ENCODE peak calls at places on chromosomes 16 and 17, in eight cellular contexts. One of them, this sample, is unnamed.

GRCh38 chr16:74321356-74321755 is 24.7 kb downstream of the PSMD7 start:
- DNase-seq in tibial nerve: no peak
- DNase-seq in left ventricle myocardium inferior: no peak
- DNase-seq in OCI-LY7: no peak
- DNase-seq in astrocyte of the cerebellum: no peak
- DNase-seq in CD4-positive, alpha-beta memory T cell: no peak
- DNase-seq in iPS DF 6.9: no peak
- DNase-seq in BJ: no peak
- DNase-seq in this sample: no peak

GRCh38 chr16:5882087-5882661 is 784.6 kb upstream of the EEF2KMT start:
- DNase-seq in tibial nerve: no peak
- DNase-seq in left ventricle myocardium inferior: no peak
- DNase-seq in OCI-LY7: no peak
- DNase-seq in astrocyte of the cerebellum: no peak
- DNase-seq in CD4-positive, alpha-beta memory T cell: no peak
- DNase-seq in iPS DF 6.9: no peak
- DNase-seq in BJ: no peak
- DNase-seq in this sample: no peak

GRCh38 chr16:3183445-3184139 is 4.4 kb upstream of the OR1F1 start:
- DNase-seq in tibial nerve: no peak
- DNase-seq in left ventricle myocardium inferior: no peak
- DNase-seq in OCI-LY7: no peak
- DNase-seq in astrocyte of the cerebellum: no peak
- DNase-seq in CD4-positive, alpha-beta memory T cell: no peak
- DNase-seq in iPS DF 6.9: no peak
- DNase-seq in BJ: no peak
- DNase-seq in this sample: no peak

GRCh38 chr16:529012-529575 is 1.6 kb downstream of the CAPN15 start:
- DNase-seq in tibial nerve: no peak
- DNase-seq in left ventricle myocardium inferior: no peak
- DNase-seq in OCI-LY7: peak; percentile 40
- DNase-seq in astrocyte of the cerebellum: no peak
- DNase-seq in CD4-positive, alpha-beta memory T cell: peak; percentile 29
- DNase-seq in iPS DF 6.9: no peak
- DNase-seq in BJ: no peak
- DNase-seq in this sample: no peak

GRCh38 chr17:34318474-34318873 is 761 bp upstream of the CCL8 start:
- DNase-seq in tibial nerve: no peak
- DNase-seq in left ventricle myocardium inferior: no peak
- DNase-seq in OCI-LY7: peak; percentile 49
- DNase-seq in astrocyte of the cerebellum: no peak
- DNase-seq in CD4-positive, alpha-beta memory T cell: no peak
- DNase-seq in iPS DF 6.9: peak; percentile 13
- DNase-seq in BJ: no peak
- DNase-seq in this sample: no peak

GRCh38 chr17:2399572-2400473 is 1.0 kb downstream of the MNT start:
- DNase-seq in tibial nerve: peak; percentile 92
- DNase-seq in left ventricle myocardium inferior: peak; percentile 96
- DNase-seq in OCI-LY7: peak; percentile 94
- DNase-seq in astrocyte of the cerebellum: peak; percentile 76
- DNase-seq in CD4-positive, alpha-beta memory T cell: peak; percentile 95
- DNase-seq in iPS DF 6.9: peak; percentile 90
- DNase-seq in BJ: peak; percentile 73
- DNase-seq in this sample: peak; percentile 92

GRCh38 chr16:74682556-74682955 is 15.9 kb upstream of the RFWD3 start:
- DNase-seq in tibial nerve: no peak
- DNase-seq in left ventricle myocardium inferior: no peak
- DNase-seq in OCI-LY7: no peak
- DNase-seq in astrocyte of the cerebellum: no peak
- DNase-seq in CD4-positive, alpha-beta memory T cell: no peak
- DNase-seq in iPS DF 6.9: no peak
- DNase-seq in BJ: no peak
- DNase-seq in this sample: no peak

GRCh38 chr17:32746280-32746679 is 130.6 kb downstream of the MYO1D start:
- DNase-seq in tibial nerve: no peak
- DNase-seq in left ventricle myocardium inferior: no peak
- DNase-seq in OCI-LY7: no peak
- DNase-seq in astrocyte of the cerebellum: no peak
- DNase-seq in CD4-positive, alpha-beta memory T cell: no peak
- DNase-seq in iPS DF 6.9: no peak
- DNase-seq in BJ: no peak
- DNase-seq in this sample: no peak

GRCh38 chr16:48365601-48366164 is 19.5 kb downstream of the SIAH1 start:
- DNase-seq in tibial nerve: peak; percentile 74
- DNase-seq in left ventricle myocardium inferior: peak; percentile 92
- DNase-seq in OCI-LY7: no peak
- DNase-seq in astrocyte of the cerebellum: no peak
- DNase-seq in CD4-positive, alpha-beta memory T cell: peak; percentile 78
- DNase-seq in iPS DF 6.9: no peak
- DNase-seq in BJ: peak; percentile 50
- DNase-seq in this sample: peak; percentile 55

GRCh38 chr17:43556292-43556691 is 10.2 kb upstream of the ETV4 start:
- DNase-seq in tibial nerve: peak; percentile 41
- DNase-seq in left ventricle myocardium inferior: no peak
- DNase-seq in OCI-LY7: no peak
- DNase-seq in astrocyte of the cerebellum: no peak
- DNase-seq in CD4-positive, alpha-beta memory T cell: no peak
- DNase-seq in iPS DF 6.9: no peak
- DNase-seq in BJ: peak; percentile 83
- DNase-seq in this sample: no peak

GRCh38 chr17:7336240-7337175 is at the start of gene ACAP1:
- DNase-seq in tibial nerve: no peak
- DNase-seq in left ventricle myocardium inferior: no peak
- DNase-seq in OCI-LY7: peak; percentile 81
- DNase-seq in astrocyte of the cerebellum: no peak
- DNase-seq in CD4-positive, alpha-beta memory T cell: peak; percentile 80
- DNase-seq in iPS DF 6.9: no peak
- DNase-seq in BJ: no peak
- DNase-seq in this sample: peak; percentile 77

GRCh38 chr16:57938936-57939871 is 31.7 kb downstream of the CNGB1 start:
- DNase-seq in tibial nerve: peak; percentile 32
- DNase-seq in left ventricle myocardium inferior: peak; percentile 80
- DNase-seq in OCI-LY7: no peak
- DNase-seq in astrocyte of the cerebellum: peak; percentile 68
- DNase-seq in CD4-positive, alpha-beta memory T cell: no peak
- DNase-seq in iPS DF 6.9: no peak
- DNase-seq in BJ: peak; percentile 50
- DNase-seq in this sample: no peak

DNA sequence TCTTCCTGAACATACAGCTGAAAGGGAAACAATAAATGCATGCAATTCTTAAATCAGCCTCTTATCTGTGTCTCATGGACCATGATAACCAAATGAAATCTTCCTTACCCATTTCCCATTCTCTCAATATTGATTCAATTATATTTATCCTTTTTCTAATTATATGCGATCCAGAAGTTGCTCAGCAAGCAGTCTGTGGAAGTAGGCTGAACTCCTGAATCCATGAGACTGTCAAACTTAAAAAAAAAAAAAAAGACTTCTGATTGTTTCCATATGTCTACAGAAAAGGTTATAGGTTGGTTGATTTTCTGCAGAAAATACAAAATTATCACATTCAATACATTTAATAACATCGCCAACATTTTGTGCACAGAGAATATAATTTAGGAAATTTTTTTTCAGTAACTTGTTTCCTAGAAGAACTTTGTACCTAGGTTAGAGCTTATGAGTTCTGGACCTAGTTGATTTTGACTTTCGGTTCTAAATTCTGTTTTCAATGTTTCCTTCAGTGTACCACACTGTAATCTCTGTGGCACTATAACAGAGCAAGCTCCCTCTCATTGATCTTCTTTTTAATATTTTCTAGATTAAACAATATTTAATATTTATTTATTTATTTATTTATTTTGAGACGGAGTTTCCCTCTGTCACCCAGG is 1.3 kb upstream of the ABCA9 start:
- DNase-seq in tibial nerve: no peak
- DNase-seq in left ventricle myocardium inferior: no peak
- DNase-seq in OCI-LY7: no peak
- DNase-seq in astrocyte of the cerebellum: no peak
- DNase-seq in CD4-positive, alpha-beta memory T cell: no peak
- DNase-seq in iPS DF 6.9: no peak
- DNase-seq in BJ: no peak
- DNase-seq in this sample: no peak
- H3K4me3 ChIP-seq in tibial nerve: no peak overlapping the region
- H3K4me3 ChIP-seq in left ventricle myocardium inferior: no peak overlapping the region
- H3K4me3 ChIP-seq in OCI-LY7: no peak overlapping the region
- H3K4me3 ChIP-seq in astrocyte of the cerebellum: no peak overlapping the region
- H3K4me3 ChIP-seq in CD4-positive, alpha-beta memory T cell: no peak overlapping the region
- H3K4me3 ChIP-seq in iPS DF 6.9: no peak overlapping the region
- H3K4me3 ChIP-seq in BJ: no peak overlapping the region
- H3K4me3 ChIP-seq in this sample: no peak overlapping the region

DNA sequence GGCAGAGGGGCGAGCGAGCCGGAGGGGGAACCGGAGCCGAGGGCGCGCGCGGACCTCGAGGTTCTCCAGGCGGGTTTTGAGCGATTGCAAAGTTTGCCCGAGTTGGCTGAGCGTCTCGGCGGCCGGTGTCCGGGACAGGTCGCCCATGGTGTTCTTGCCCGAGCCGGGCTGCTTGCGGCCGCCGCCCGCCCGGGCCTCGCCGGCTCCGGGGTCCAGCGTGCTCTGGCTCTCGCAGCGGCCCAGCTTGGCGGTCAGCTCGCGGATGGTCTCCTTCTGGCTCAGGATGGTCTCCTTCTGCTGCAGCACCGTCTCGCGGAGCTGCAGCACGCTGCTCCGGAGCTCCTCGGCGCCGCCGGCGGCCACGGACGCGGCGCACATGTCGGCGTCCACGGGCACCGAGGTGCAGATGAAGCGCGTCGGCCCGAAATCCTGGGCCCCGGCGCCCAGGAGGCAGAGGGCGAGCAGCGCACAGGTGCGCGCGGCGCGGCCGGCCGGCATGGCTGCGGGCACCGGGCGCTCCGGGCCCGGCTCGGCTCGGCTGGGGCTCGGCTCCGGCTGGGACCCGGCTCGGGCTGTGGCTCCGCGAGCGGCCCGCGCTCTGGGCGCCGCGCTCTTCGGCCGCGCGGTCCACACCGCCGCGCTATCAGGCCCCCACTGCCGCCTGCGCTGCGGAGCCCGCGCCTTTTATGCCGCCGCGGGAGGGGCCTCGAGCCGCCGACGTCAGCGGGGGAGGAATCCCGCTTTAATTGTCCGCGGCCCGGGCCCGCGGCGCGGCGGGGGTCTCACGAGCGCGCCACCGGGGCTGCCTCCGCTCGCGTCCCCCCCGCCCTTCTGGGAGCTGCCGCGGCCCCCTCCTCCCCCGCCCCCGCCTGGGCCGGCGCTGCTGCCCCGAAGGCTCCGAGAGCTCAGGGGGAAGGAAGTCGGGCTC is at the start of gene NPTX1:
- DNase-seq in tibial nerve: no peak
- DNase-seq in left ventricle myocardium inferior: no peak
- DNase-seq in OCI-LY7: no peak
- DNase-seq in astrocyte of the cerebellum: no peak
- DNase-seq in CD4-positive, alpha-beta memory T cell: no peak
- DNase-seq in iPS DF 6.9: no peak
- DNase-seq in BJ: no peak
- DNase-seq in this sample: no peak
- H3K4me3 ChIP-seq in tibial nerve: peak within 1 kb of the TSS; percentile 44
- H3K4me3 ChIP-seq in left ventricle myocardium inferior: peak within 1 kb of the TSS; percentile 60
- H3K4me3 ChIP-seq in OCI-LY7: no peak within 1 kb of the TSS
- H3K4me3 ChIP-seq in astrocyte of the cerebellum: peak within 1 kb of the TSS; percentile 5
- H3K4me3 ChIP-seq in CD4-positive, alpha-beta memory T cell: no peak within 1 kb of the TSS
- H3K4me3 ChIP-seq in iPS DF 6.9: peak within 1 kb of the TSS; percentile 9
- H3K4me3 ChIP-seq in BJ: peak within 1 kb of the TSS; percentile 16
- H3K4me3 ChIP-seq in this sample: peak within 1 kb of the TSS; percentile 49

GRCh38 chr17:80071116-80071980 is 30.0 kb upstream of the GAA start:
- DNase-seq in tibial nerve: peak; percentile 45
- DNase-seq in left ventricle myocardium inferior: peak; percentile 43
- DNase-seq in OCI-LY7: no peak
- DNase-seq in astrocyte of the cerebellum: peak; percentile 49
- DNase-seq in CD4-positive, alpha-beta memory T cell: no peak
- DNase-seq in iPS DF 6.9: no peak
- DNase-seq in BJ: no peak
- DNase-seq in this sample: no peak
- H3K4me3 ChIP-seq in tibial nerve: peak overlapping the region; percentile 46
- H3K4me3 ChIP-seq in left ventricle myocardium inferior: peak overlapping the region; percentile 62
- H3K4me3 ChIP-seq in OCI-LY7: no peak overlapping the region
- H3K4me3 ChIP-seq in astrocyte of the cerebellum: peak overlapping the region; percentile 18
- H3K4me3 ChIP-seq in CD4-positive, alpha-beta memory T cell: no peak overlapping the region
- H3K4me3 ChIP-seq in iPS DF 6.9: no peak overlapping the region
- H3K4me3 ChIP-seq in BJ: no peak overlapping the region
- H3K4me3 ChIP-seq in this sample: no peak overlapping the region

GRCh38 chr17:48749621-48750553 is 21.3 kb upstream of the HOXB13 start:
- DNase-seq in tibial nerve: no peak
- DNase-seq in left ventricle myocardium inferior: no peak
- DNase-seq in OCI-LY7: no peak
- DNase-seq in astrocyte of the cerebellum: no peak
- DNase-seq in CD4-positive, alpha-beta memory T cell: no peak
- DNase-seq in iPS DF 6.9: no peak
- DNase-seq in BJ: no peak
- DNase-seq in this sample: no peak

GRCh38 chr17:48748728-48749566 is 20.4 kb upstream of the HOXB13 start:
- DNase-seq in tibial nerve: no peak
- DNase-seq in left ventricle myocardium inferior: no peak
- DNase-seq in OCI-LY7: no peak
- DNase-seq in astrocyte of the cerebellum: no peak
- DNase-seq in CD4-positive, alpha-beta memory T cell: no peak
- DNase-seq in iPS DF 6.9: no peak
- DNase-seq in BJ: no peak
- DNase-seq in this sample: no peak

GRCh38 chr17:48746916-48747444 is 18.4 kb upstream of the HOXB13 start:
- DNase-seq in tibial nerve: no peak
- DNase-seq in left ventricle myocardium inferior: no peak
- DNase-seq in OCI-LY7: no peak
- DNase-seq in astrocyte of the cerebellum: no peak
- DNase-seq in CD4-positive, alpha-beta memory T cell: no peak
- DNase-seq in iPS DF 6.9: no peak
- DNase-seq in BJ: no peak
- DNase-seq in this sample: no peak

GRCh38 chr17:48745381-48746275 is 17.1 kb upstream of the HOXB13 start:
- DNase-seq in tibial nerve: no peak
- DNase-seq in left ventricle myocardium inferior: no peak
- DNase-seq in OCI-LY7: no peak
- DNase-seq in astrocyte of the cerebellum: no peak
- DNase-seq in CD4-positive, alpha-beta memory T cell: no peak
- DNase-seq in iPS DF 6.9: no peak
- DNase-seq in BJ: no peak
- DNase-seq in this sample: no peak

DNA sequence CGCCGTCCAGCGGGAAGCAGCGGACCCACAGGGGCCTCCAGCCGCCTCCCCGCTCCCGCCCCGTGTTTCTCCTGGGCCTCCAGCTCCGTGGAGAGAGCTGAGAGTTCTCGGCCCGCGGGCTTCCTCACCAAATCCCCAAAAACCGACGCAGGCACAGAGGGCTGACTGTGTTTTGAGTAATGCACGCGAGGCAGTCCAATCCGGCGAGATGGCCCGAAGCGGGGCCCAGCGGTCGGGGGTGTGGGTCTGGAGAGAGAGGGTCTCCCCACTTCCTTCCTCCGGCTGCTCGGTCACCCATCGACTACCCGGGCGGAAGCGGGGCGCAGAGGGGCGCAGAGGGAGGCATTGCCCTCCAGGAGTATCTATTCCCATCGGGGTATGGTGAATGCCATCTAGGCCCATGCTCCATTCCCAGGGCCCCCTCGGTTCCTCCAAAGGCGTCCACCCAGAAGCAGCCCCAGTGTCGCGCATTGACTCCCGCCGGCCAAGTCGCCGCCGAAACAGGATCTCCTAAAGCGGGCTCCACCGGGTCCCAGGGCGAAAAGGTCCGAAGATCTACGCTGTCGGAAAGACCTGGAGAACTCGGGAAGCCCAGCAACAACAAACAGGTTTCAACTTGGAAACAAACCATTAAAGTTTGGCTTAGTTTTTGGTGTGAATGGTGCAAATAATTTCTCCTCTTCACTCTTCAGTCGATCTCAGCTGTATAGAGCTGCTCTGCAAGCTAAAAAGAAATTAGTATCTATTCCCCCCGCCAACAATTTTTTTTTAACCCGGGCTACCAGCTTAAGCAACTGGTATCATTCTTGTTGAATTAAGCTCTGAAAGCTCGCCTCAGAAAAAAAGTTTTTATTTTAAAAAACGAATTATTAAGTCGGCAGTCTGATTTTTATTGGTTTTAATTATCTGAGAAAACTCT is 19.2 kb upstream of the HOXB13 start:
- DNase-seq in tibial nerve: no peak
- DNase-seq in left ventricle myocardium inferior: no peak
- DNase-seq in OCI-LY7: no peak
- DNase-seq in astrocyte of the cerebellum: no peak
- DNase-seq in CD4-positive, alpha-beta memory T cell: no peak
- DNase-seq in iPS DF 6.9: no peak
- DNase-seq in BJ: no peak
- DNase-seq in this sample: no peak
- H3K4me3 ChIP-seq in tibial nerve: no peak overlapping the region
- H3K4me3 ChIP-seq in left ventricle myocardium inferior: no peak overlapping the region
- H3K4me3 ChIP-seq in OCI-LY7: no peak overlapping the region
- H3K4me3 ChIP-seq in astrocyte of the cerebellum: no peak overlapping the region
- H3K4me3 ChIP-seq in CD4-positive, alpha-beta memory T cell: no peak overlapping the region
- H3K4me3 ChIP-seq in iPS DF 6.9: no peak overlapping the region
- H3K4me3 ChIP-seq in BJ: no peak overlapping the region
- H3K4me3 ChIP-seq in this sample: no peak overlapping the region